ENCODE peak calls at places on chromosomes 13 and 19, in six cellular contexts. N is HCT116, Z is GM12878, Y is A549, I is HepG2, L is K562. B is an unnamed sample.

GRCh38 chr13:25584975-25585374 is 213.2 kb downstream of the ATP8A2 start:
- DNase-seq in N (no peak), Z (no peak), Y (no peak), I (no peak), L (peak), B (no peak)

GRCh38 chr13:20125129-20125782 is 35.6 kb downstream of the GJA3 start:
- DNase-seq in N (no peak), Z (no peak), Y (no peak), I (no peak), L (no peak), B (no peak)

GRCh38 chr13:109740121-109740520 is 46.3 kb downstream of the IRS2 start:
- DNase-seq in N (no peak), Z (no peak), Y (no peak), I (no peak), L (no peak), B (no peak)

GRCh38 chr13:25775986-25776385 is 275.8 kb downstream of the SHISA2 start:
- DNase-seq in N (no peak), Z (no peak), Y (no peak), I (no peak), L (no peak), B (no peak)

GRCh38 chr13:46983881-46984280 is 87.0 kb upstream of the HTR2A start:
- DNase-seq in N (no peak), Z (peak), Y (no peak), I (peak), L (no peak), B (no peak)

GRCh38 chr13:103133551-103133950 is 67.3 kb upstream of the SLC10A2 start:
- DNase-seq in N (no peak), Z (no peak), Y (no peak), I (no peak), L (no peak), B (no peak)

GRCh38 chr19:4279530-4280422 is 710 bp downstream of the SHD start:
- DNase-seq in N (no peak), Z (no peak), Y (no peak), I (no peak), L (no peak), B (no peak)

GRCh38 chr19:49136771-49137171 is 17.4 kb downstream of the PPFIA3 start:
- DNase-seq in N (no peak), Z (no peak), Y (no peak), I (no peak), L (no peak), B (no peak)

GRCh38 chr19:7482584-7483439 is 6.0 kb downstream of the PEX11G start:
- DNase-seq in N (peak), Z (no peak), Y (no peak), I (no peak), L (peak), B (no peak)
- H3K4me3 ChIP-seq in N (peak), Z (no peak), Y (no peak), I (no peak), L (no peak), B (no peak)

DNA sequence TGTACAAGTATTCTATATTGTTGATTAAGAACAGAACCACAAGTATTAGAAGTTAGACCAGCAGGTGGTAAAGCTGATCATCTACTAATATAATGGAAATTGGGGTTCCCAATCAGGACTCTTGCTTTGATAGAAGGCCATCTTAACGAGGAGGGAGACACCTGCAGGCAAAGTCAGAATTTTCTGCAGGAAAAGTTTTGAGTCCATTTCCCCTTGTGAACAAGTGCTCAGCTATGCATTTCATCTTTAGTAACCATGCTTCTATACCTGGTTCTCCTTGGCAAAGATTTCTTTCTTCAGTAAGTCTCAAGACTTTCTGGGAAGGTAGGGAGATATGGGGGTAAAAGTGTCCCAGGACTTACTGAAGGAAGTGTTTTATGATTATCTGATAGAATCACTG is 36.1 kb upstream of the USPL1 start:
- DNase-seq in N (peak), Z (no peak), Y (no peak), I (peak), L (peak), B (peak)
- TF ChIP-seq REST in N (no peak), Z (no peak), Y (no peak), I (no peak), L (no peak), B (no peak)

GRCh38 chr19:19822148-19822429 is 539 bp upstream of the ZNF506 start:
- DNase-seq in N (no peak), Z (no peak), Y (no peak), I (no peak), L (no peak), B (no peak)
- H3K27ac ChIP-seq in N (no peak), Z (peak), Y (no peak), I (no peak), L (no peak), B (peak)

DNA sequence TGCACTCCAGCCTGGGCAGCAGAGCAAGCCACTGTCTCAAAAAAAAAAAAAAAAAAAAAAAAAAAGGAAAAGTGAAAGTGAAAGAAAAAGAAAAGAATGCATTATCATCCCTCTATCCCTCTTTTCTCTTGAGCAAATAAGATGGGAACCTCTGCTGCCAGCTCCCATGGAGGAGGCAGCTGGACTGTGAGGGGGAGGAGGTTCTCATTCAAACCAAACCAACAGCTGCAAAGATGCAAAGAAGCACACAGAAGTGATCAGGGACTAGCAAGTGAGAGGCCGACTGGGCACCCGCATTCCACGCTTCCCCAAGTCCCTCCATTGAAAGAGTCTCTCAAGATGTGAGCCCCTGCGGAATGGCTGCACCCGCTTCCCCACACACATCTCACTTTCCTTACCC is 63.5 kb downstream of the TSHZ3 start:
- DNase-seq in N (no peak), Z (no peak), Y (no peak), I (no peak), L (no peak), B (no peak)
- H3K4me3 ChIP-seq in N (no peak), Z (no peak), Y (no peak), I (no peak), L (no peak), B (no peak)

DNA sequence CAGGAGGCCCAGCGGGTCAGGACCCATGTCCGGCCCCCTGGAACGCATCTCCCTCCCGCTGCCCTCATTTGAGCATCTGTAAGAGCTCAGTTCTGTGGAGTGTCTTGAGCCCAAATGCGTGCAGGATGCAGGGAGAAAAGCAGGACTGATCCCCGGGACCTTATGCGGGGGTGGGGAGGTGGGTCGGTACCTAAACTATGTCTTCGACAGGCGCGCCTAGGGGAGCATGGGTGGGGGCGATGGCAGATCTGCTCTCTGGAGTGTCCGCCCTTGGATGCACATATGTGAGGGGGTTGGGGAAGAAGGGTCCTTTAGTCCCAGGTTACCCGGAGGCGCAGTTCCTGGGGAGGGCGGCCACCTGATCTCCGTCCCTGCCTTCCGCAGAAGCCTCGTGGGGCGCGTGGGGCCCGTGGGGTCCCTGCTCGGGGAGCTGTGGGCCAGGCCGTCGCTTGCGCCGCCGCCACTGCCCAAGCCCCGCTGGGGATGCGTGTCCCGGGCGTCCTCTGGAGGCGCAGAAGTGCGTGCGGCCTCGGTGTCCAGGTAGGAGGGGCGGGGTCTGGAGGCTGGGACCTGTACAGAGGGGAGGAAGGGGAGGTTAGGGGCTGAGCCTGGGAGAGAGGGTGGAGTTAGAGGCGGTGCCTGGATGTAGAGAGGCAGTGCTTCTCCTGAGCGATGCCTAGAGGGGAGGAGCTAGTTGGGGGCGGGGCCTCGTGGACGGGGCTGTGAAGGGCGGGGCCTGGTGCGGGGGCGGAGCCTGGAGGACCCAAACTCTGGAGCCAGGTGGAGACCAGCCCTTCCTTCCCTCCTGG is 2.8 kb downstream of the CILP2 start:
- DNase-seq in N (peak), Z (no peak), Y (no peak), I (no peak), L (peak), B (peak)
- TF ChIP-seq REST in N (no peak), Z (no peak), Y (no peak), I (no peak), L (no peak), B (no peak)

GRCh38 chr13:40232321-40232720 is 434.1 kb downstream of the FOXO1 start:
- DNase-seq in N (no peak), Z (no peak), Y (no peak), I (no peak), L (no peak), B (no peak)

GRCh38 chr13:40231311-40231710 is 435.1 kb downstream of the FOXO1 start:
- DNase-seq in N (no peak), Z (no peak), Y (no peak), I (no peak), L (no peak), B (no peak)

GRCh38 chr13:40235160-40235796 is 431.2 kb downstream of the FOXO1 start:
- DNase-seq in N (no peak), Z (no peak), Y (no peak), I (no peak), L (no peak), B (no peak)

GRCh38 chr13:40236566-40237168 is 429.8 kb downstream of the FOXO1 start:
- DNase-seq in N (no peak), Z (no peak), Y (no peak), I (no peak), L (no peak), B (no peak)

GRCh38 chr13:40233731-40234195 is 432.7 kb downstream of the FOXO1 start:
- DNase-seq in N (no peak), Z (no peak), Y (no peak), I (no peak), L (no peak), B (no peak)
- H3K27ac ChIP-seq in N (no peak), Z (no peak), Y (no peak), I (no peak), L (no peak), B (no peak)

GRCh38 chr13:104980571-104980970 is 1554.9 kb downstream of the EFNB2 start:
- DNase-seq in N (no peak), Z (no peak), Y (no peak), I (no peak), L (no peak), B (no peak)

GRCh38 chr13:104979281-104979680 is 1556.2 kb downstream of the EFNB2 start:
- DNase-seq in N (no peak), Z (no peak), Y (no peak), I (no peak), L (no peak), B (no peak)

GRCh38 chr13:104987621-104988020 is 1547.8 kb downstream of the EFNB2 start:
- DNase-seq in N (no peak), Z (no peak), Y (no peak), I (no peak), L (no peak), B (no peak)

GRCh38 chr13:104984296-104984818 is 1551.1 kb downstream of the EFNB2 start:
- DNase-seq in N (no peak), Z (peak), Y (no peak), I (no peak), L (no peak), B (peak)
- H3K4me3 ChIP-seq in N (no peak), Z (peak), Y (no peak), I (no peak), L (no peak), B (peak)

DNA sequence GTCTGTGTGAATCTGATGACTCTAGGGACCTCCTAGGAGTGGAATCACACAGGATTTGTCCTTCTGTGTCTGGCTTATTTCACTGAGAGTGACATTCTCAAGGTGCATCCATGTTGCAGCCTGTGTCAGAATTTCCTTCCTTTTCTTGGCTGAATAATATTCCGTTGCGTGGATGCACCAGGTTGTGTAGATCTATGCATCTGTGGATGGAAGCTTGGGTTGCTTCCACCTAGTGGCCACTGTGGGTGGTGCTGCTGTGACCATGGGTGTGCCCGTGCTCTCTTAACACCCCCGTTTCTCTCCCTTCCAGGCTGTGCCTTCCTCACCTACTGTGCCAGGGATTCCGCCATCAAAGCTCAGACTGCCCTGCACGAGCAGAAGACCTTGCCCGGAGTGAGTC is 26.2 kb downstream of the CELF5 start:
- DNase-seq in N (peak), Z (no peak), Y (no peak), I (peak), L (peak), B (peak)
- TF ChIP-seq REST in N (no peak), Z (no peak), Y (no peak), I (no peak), L (no peak), B (no peak)

B was measured in HL-60.